ENCODE peak calls at places on chromosomes 4 and X, in six cellular contexts. U is fibroblast of lung, P is AG09309, A is psoas muscle, Y is Peyer's patch, K is AG04449. C is an unnamed sample.

GRCh38 chr4:187814737-187815465 is 180.7 kb upstream of the ZFP42 start:
- DNase-seq in Y (no peak), U (peak; percentile 4), K (no peak), P (no peak), A (no peak), C (no peak)

GRCh38 chr4:105624530-105624929 is 72.1 kb downstream of the ARHGEF38 start:
- DNase-seq in Y (peak; percentile 89), U (peak; percentile 86), K (no peak), A (peak; percentile 44), P (peak; percentile 10), C (no peak)

GRCh38 chr4:167868163-167868562 is 224.2 kb upstream of the ANXA10 start:
- DNase-seq in K (no peak), P (no peak), A (no peak), Y (no peak), U (peak; percentile 19), C (no peak)

GRCh38 chr4:182680196-182680771 is 236.9 kb downstream of the DCTD start:
- DNase-seq in U (peak; percentile 49), P (no peak), Y (no peak), K (no peak), A (peak; percentile 31), C (no peak)

GRCh38 chr4:44869985-44870384 is 143.6 kb upstream of the GNPDA2 start:
- DNase-seq in Y (no peak), A (no peak), U (no peak), K (no peak), P (no peak), C (no peak)

GRCh38 chr4:102815981-102816380 is 11.4 kb downstream of the UBE2D3 start:
- DNase-seq in A (no peak), K (peak; percentile 53), P (peak; percentile 57), Y (no peak), U (peak; percentile 93), C (peak; percentile 77)

GRCh38 chr4:177087060-177087459 is 222.6 kb upstream of the NEIL3 start:
- DNase-seq in Y (no peak), P (no peak), A (no peak), K (no peak), U (no peak), C (no peak)

GRCh38 chr4:55553442-55553841 is 6.7 kb upstream of the CLOCK start:
- DNase-seq in U (peak; percentile 68), A (peak; percentile 22), Y (peak; percentile 66), K (no peak), P (peak; percentile 44), C (no peak)

GRCh38 chr4:44725166-44725565 is 1.2 kb downstream of the GNPDA2 start:
- DNase-seq in U (peak; percentile 10), K (no peak), A (no peak), P (no peak), Y (no peak), C (no peak)

GRCh38 chr4:61273237-61273636 is 73.1 kb downstream of the ADGRL3 start:
- DNase-seq in U (no peak), Y (no peak), K (no peak), A (no peak), P (no peak), C (no peak)

GRCh38 chr4:169120624-169121023 is 110.6 kb upstream of the CBR4 start:
- DNase-seq in A (no peak), U (no peak), P (no peak), Y (no peak), K (no peak), C (no peak)

GRCh38 chrX:46757593-46757992 is 1.3 kb downstream of the SLC9A7 start:
- DNase-seq in P (no peak), U (peak; percentile 52), Y (no peak), K (no peak), A (no peak), C (no peak)

GRCh38 chrX:34612036-34612435 is 45.0 kb downstream of the TMEM47 start:
- DNase-seq in A (no peak), P (no peak), U (peak; percentile 4), Y (no peak), K (no peak), C (no peak)

GRCh38 chr4:7736436-7737267 is 203.0 kb downstream of the AFAP1 start:
- DNase-seq in U (peak; percentile 55), Y (no peak), K (no peak), A (no peak), P (no peak), C (no peak)

GRCh38 chr4:138948918-138949317 is 66.7 kb upstream of the NOCT start:
- DNase-seq in K (no peak), P (no peak), A (no peak), U (peak; percentile 19), Y (no peak), C (no peak)

GRCh38 chrX:6227445-6227820 is 1.2 kb downstream of the NLGN4X start:
- DNase-seq in P (no peak), A (no peak), K (no peak), U (peak; percentile 3), Y (no peak), C (no peak)

GRCh38 chr4:182085051-182085480 is 158.1 kb upstream of the TENM3 start:
- DNase-seq in P (no peak), A (no peak), U (peak; percentile 98), K (no peak), Y (no peak), C (no peak)

GRCh38 chrX:37712458-37712857 is 26.9 kb downstream of the XK start:
- DNase-seq in Y (no peak), A (no peak), P (no peak), K (no peak), U (peak; percentile 53), C (no peak)

GRCh38 chrX:75301060-75301459 is 27.2 kb downstream of the UPRT start:
- DNase-seq in A (no peak), U (peak; percentile 53), Y (no peak), K (no peak), P (no peak), C (no peak)

GRCh38 chrX:10006770-10007169 is 39.6 kb downstream of the CLDN34 start:
- DNase-seq in Y (no peak), K (no peak), P (no peak), U (no peak), A (no peak), C (no peak)

GRCh38 chr4:13640149-13640671 is 12.7 kb upstream of the BOD1L1 start:
- DNase-seq in U (peak; percentile 74), A (no peak), K (peak; percentile 56), Y (no peak), P (peak; percentile 63), C (peak; percentile 25)

GRCh38 chr4:15488658-15489470 is 19.2 kb downstream of the CC2D2A start:
- DNase-seq in P (peak; percentile 77), A (no peak), U (peak; percentile 70), K (peak; percentile 41), Y (no peak), C (no peak)

GRCh38 chr4:168585168-168586091 is 88.6 kb downstream of the PALLD start:
- DNase-seq in P (peak; percentile 47), K (no peak), A (peak; percentile 80), U (peak; percentile 78), Y (peak; percentile 82), C (no peak)

GRCh38 chrX:49282647-49283011 is 13.0 kb downstream of the PPP1R3F start:
- DNase-seq in P (no peak), Y (peak; percentile 36), A (no peak), U (peak; percentile 21), K (no peak), C (no peak)

GRCh38 chr4:87086143-87086805 is 134.1 kb downstream of the KLHL8 start:
- DNase-seq in U (no peak), A (no peak), P (no peak), Y (no peak), K (no peak), C (no peak)
- H3K4me3 ChIP-seq in U (no peak overlapping the region), A (peak overlapping the region; percentile 14), P (no peak overlapping the region), Y (no peak overlapping the region), K (no peak overlapping the region), C (no peak overlapping the region)

GRCh38 chrX:151714367-151714766 is 1.5 kb upstream of the FATE1 start:
- DNase-seq in P (no peak), K (no peak), U (no peak), A (no peak), Y (no peak), C (no peak)

GRCh38 chrX:151715735-151716134 is at the start of gene FATE1:
- DNase-seq in A (no peak), Y (no peak), K (no peak), U (no peak), P (no peak), C (no peak)

GRCh38 chrX:151711787-151712186 is 4.0 kb upstream of the FATE1 start:
- DNase-seq in A (no peak), Y (peak; percentile 18), P (no peak), K (no peak), U (no peak), C (no peak)

GRCh38 chrX:151712253-151712652 is 3.6 kb upstream of the FATE1 start:
- DNase-seq in U (no peak), P (no peak), Y (peak; percentile 18), A (no peak), K (no peak), C (no peak)

GRCh38 chrX:151713859-151714258 is 2.0 kb upstream of the FATE1 start:
- DNase-seq in P (no peak), Y (peak; percentile 43), U (peak; percentile 7), K (no peak), A (no peak), C (no peak)
- TF ChIP-seq CTCF in P (peak; percentile 55), Y (no peak), U (peak; percentile 19), K (peak; percentile 40), A (peak; percentile 36), C (peak; percentile 53)

DNA sequence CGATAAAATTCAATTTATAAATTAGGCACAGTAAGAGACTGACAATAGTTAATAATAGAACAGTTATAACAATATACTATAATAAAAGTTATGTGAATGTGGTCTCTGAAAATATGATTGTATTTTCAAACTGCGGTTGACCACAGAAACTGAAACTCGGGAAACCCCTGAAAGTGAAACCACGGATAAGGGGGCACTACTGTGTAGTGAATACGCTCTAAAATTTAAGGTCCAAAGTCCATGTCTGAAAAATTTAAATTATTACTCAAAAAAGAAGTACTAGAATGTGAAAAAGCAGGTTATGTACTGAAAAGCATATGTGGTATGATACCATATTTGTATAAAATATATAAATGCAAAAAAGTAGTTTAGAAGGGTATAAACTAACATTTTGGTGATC is 1.9 kb downstream of the SMIM14 start:
- DNase-seq in P (no peak), A (no peak), K (no peak), U (peak; percentile 20), Y (no peak), C (no peak)
- H3K4me3 ChIP-seq in P (peak overlapping the region; percentile 95), A (peak overlapping the region; percentile 99), K (peak overlapping the region; percentile 86), U (peak overlapping the region; percentile 88), Y (peak overlapping the region; percentile 68), C (peak overlapping the region; percentile 91)

DNA sequence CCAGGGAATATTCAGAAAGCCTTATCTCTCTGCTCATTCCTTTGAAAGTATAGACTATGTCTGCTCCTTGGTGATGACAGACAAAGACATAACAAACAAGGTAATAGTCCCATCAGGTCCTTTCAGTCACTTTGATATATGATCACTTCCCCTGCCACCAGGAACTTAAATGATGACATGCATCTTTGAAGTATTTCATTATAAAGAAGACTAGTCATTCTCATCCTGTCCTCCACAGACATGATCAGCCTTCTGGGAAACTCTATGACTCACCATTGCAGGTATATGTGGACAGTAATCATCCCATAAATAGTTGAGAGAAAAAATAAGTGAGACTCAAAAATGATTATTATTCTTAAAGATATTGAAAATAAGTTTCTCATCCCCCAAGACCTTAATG is 117.5 kb upstream of the VCX2 start:
- DNase-seq in A (no peak), Y (no peak), K (no peak), P (no peak), U (no peak), C (no peak)
- TF ChIP-seq CTCF in A (no peak), Y (no peak), K (no peak), P (no peak), U (no peak), C (no peak)

GRCh38 chr4:73883306-73883705 is 14.1 kb downstream of the CXCL1 start:
- DNase-seq in K (no peak), A (no peak), P (no peak), U (peak; percentile 89), Y (no peak), C (no peak)
- H3K4me3 ChIP-seq in K (no peak overlapping the region), A (no peak overlapping the region), P (no peak overlapping the region), U (no peak overlapping the region), Y (no peak overlapping the region), C (no peak overlapping the region)

C was measured in epithelial cell of proximal tubule.